ENCODE peak calls at places on chromosome 21, in ten cellular contexts. One of them, this sample, is unnamed. For H3K4me1, the result is how much of the 10 kb centered on the place peaks cover.

GRCh38 chr21:28615276-28615675 is 377.4 kb downstream of the LTN1 start:
- DNase-seq in colonic mucosa: no peak
- DNase-seq in astrocyte: peak
- DNase-seq in mesendoderm: peak
- DNase-seq in NT2/D1: no peak
- DNase-seq in H1: no peak
- DNase-seq in PC-3: peak
- DNase-seq in mammary epithelial cell: no peak
- DNase-seq in fibroblast of lung: peak
- DNase-seq in IMR-90: peak
- DNase-seq in this sample: peak

GRCh38 chr21:46146856-46147255 is 8.5 kb downstream of the FTCD start:
- DNase-seq in NT2/D1: no peak
- DNase-seq in mesendoderm: peak
- DNase-seq in astrocyte: no peak
- DNase-seq in mammary epithelial cell: no peak
- DNase-seq in H1: no peak
- DNase-seq in fibroblast of lung: no peak
- DNase-seq in IMR-90: no peak
- DNase-seq in colonic mucosa: no peak
- DNase-seq in PC-3: no peak
- DNase-seq in this sample: no peak

GRCh38 chr21:42526379-42526727 is 12.7 kb downstream of the SLC37A1 start:
- DNase-seq in NT2/D1: no peak
- DNase-seq in mesendoderm: no peak
- DNase-seq in astrocyte: no peak
- DNase-seq in PC-3: no peak
- DNase-seq in colonic mucosa: peak
- DNase-seq in IMR-90: no peak
- DNase-seq in fibroblast of lung: no peak
- DNase-seq in mammary epithelial cell: no peak
- DNase-seq in H1: no peak
- DNase-seq in this sample: no peak

GRCh38 chr21:40373760-40374159 is 473.2 kb downstream of the DSCAM start:
- DNase-seq in NT2/D1: no peak
- DNase-seq in fibroblast of lung: peak
- DNase-seq in H1: no peak
- DNase-seq in mammary epithelial cell: peak
- DNase-seq in astrocyte: peak
- DNase-seq in PC-3: no peak
- DNase-seq in IMR-90: no peak
- DNase-seq in colonic mucosa: no peak
- DNase-seq in mesendoderm: no peak
- DNase-seq in this sample: peak

GRCh38 chr21:17334478-17334877 is 178.4 kb upstream of the CXADR start:
- DNase-seq in colonic mucosa: no peak
- DNase-seq in fibroblast of lung: no peak
- DNase-seq in astrocyte: no peak
- DNase-seq in PC-3: no peak
- DNase-seq in IMR-90: no peak
- DNase-seq in mammary epithelial cell: no peak
- DNase-seq in H1: no peak
- DNase-seq in mesendoderm: no peak
- DNase-seq in NT2/D1: no peak
- DNase-seq in this sample: no peak

GRCh38 chr21:28884481-28884880 is 108.2 kb downstream of the LTN1 start:
- DNase-seq in H1: no peak
- DNase-seq in PC-3: peak
- DNase-seq in IMR-90: peak
- DNase-seq in fibroblast of lung: peak
- DNase-seq in colonic mucosa: no peak
- DNase-seq in astrocyte: peak
- DNase-seq in mammary epithelial cell: peak
- DNase-seq in mesendoderm: peak
- DNase-seq in NT2/D1: no peak
- DNase-seq in this sample: no peak

GRCh38 chr21:46324390-46325072 is 575 bp downstream of the PCNT start:
- DNase-seq in H1: peak
- DNase-seq in NT2/D1: peak
- DNase-seq in PC-3: peak
- DNase-seq in colonic mucosa: peak
- DNase-seq in IMR-90: peak
- DNase-seq in fibroblast of lung: peak
- DNase-seq in mammary epithelial cell: peak
- DNase-seq in astrocyte: peak
- DNase-seq in mesendoderm: peak
- DNase-seq in this sample: peak

GRCh38 chr21:16116798-16117197 is 387.0 kb downstream of the USP25 start:
- DNase-seq in colonic mucosa: no peak
- DNase-seq in H1: no peak
- DNase-seq in PC-3: peak
- DNase-seq in mammary epithelial cell: no peak
- DNase-seq in fibroblast of lung: peak
- DNase-seq in astrocyte: peak
- DNase-seq in mesendoderm: no peak
- DNase-seq in IMR-90: peak
- DNase-seq in NT2/D1: no peak
- DNase-seq in this sample: peak

DNA sequence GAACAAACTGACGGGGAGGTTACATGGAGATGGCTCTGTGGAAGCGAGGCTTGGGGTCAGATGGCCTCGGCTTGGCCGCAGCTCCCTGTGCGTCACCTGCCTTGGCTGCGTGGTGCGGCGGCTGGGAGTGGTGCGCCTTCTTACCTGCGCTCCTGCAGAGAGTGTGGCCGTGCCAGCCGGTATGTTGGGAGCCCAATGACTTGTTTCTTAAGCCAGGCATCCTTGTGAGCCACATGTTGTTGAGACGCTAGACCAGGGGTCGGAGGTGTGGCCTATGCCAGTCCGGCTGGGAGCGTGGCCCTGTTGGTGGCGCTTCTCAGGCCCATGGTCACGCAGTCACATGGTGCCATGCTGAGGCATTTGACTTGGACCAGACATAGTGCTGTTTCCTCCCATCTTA is 10.5 kb downstream of the SLX9 start:
- DNase-seq in NT2/D1: no peak
- DNase-seq in fibroblast of lung: no peak
- DNase-seq in IMR-90: no peak
- DNase-seq in colonic mucosa: no peak
- DNase-seq in astrocyte: no peak
- DNase-seq in H1: no peak
- DNase-seq in mammary epithelial cell: no peak
- DNase-seq in PC-3: no peak
- DNase-seq in mesendoderm: no peak
- DNase-seq in this sample: no peak
- H3K4me1 ChIP-seq in NT2/D1: under half
- H3K4me1 ChIP-seq in fibroblast of lung: under half
- H3K4me1 ChIP-seq in IMR-90: under half
- H3K4me1 ChIP-seq in colonic mucosa: under half
- H3K4me1 ChIP-seq in astrocyte: under half
- H3K4me1 ChIP-seq in H1: under half
- H3K4me1 ChIP-seq in mammary epithelial cell: under half
- H3K4me1 ChIP-seq in PC-3: under half
- H3K4me1 ChIP-seq in mesendoderm: under half
- H3K4me1 ChIP-seq in this sample: under half

GRCh38 chr21:26843912-26844257 is 1.3 kb downstream of the ADAMTS1 start:
- DNase-seq in H1: no peak
- DNase-seq in fibroblast of lung: peak
- DNase-seq in IMR-90: peak
- DNase-seq in NT2/D1: peak
- DNase-seq in PC-3: peak
- DNase-seq in mammary epithelial cell: peak
- DNase-seq in mesendoderm: no peak
- DNase-seq in astrocyte: peak
- DNase-seq in colonic mucosa: no peak
- DNase-seq in this sample: peak

GRCh38 chr21:26844258-26845065 is 747 bp downstream of the ADAMTS1 start:
- DNase-seq in NT2/D1: peak
- DNase-seq in astrocyte: peak
- DNase-seq in H1: peak
- DNase-seq in mesendoderm: peak
- DNase-seq in colonic mucosa: peak
- DNase-seq in PC-3: peak
- DNase-seq in mammary epithelial cell: peak
- DNase-seq in IMR-90: peak
- DNase-seq in fibroblast of lung: peak
- DNase-seq in this sample: peak

GRCh38 chr21:26845066-26845749 is at the start of gene ADAMTS1:
- DNase-seq in colonic mucosa: peak
- DNase-seq in H1: peak
- DNase-seq in mesendoderm: peak
- DNase-seq in mammary epithelial cell: peak
- DNase-seq in astrocyte: peak
- DNase-seq in NT2/D1: peak
- DNase-seq in PC-3: peak
- DNase-seq in fibroblast of lung: peak
- DNase-seq in IMR-90: peak
- DNase-seq in this sample: peak

GRCh38 chr21:26842300-26842699 is 2.9 kb downstream of the ADAMTS1 start:
- DNase-seq in colonic mucosa: no peak
- DNase-seq in H1: no peak
- DNase-seq in mesendoderm: no peak
- DNase-seq in fibroblast of lung: peak
- DNase-seq in mammary epithelial cell: peak
- DNase-seq in IMR-90: peak
- DNase-seq in astrocyte: no peak
- DNase-seq in NT2/D1: no peak
- DNase-seq in PC-3: peak
- DNase-seq in this sample: peak

DNA sequence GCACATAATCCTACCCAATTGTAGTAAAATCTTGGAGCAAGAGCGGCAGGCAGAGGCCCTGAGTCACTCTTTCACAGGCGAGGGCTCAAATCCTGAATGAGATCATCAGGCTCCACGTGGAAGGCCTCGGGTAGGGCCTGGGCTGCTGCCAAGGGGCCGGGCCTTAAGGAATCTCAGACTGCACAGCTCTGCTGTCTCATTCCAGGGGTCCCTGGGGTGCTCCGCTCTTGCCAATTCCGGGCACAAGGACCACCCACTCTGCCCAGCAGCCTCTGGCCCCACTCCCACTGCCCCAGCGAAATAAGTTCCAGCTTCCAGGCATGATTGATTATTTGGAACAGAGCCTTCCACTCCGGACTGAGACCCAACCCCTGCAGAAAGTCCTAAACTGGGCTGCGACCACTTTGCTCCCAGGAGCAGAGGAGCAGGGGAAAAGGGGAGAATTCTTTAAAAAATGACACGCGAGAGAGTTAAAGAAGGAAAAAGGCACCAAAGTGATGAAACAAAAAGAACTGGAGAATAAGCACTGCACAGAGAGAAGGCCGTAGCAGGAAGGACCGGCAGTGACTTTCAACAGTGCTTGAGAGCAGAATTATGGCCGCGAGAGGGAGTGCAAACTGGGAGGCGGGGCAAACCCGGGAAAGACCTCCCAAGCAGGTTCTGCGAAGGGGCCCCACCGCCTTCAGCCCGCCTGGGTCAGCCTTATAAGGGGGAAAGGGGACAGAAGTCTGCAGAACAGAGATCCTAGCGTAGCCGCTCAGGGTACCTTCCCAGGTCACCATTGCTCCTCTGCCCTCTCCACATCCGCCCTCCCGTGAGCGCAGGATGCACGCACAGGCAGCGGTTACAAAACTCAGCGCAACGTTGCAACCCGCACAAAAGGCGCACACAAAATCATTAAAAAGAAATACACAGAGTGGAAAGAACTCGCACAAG is 2.0 kb downstream of the ADAMTS1 start:
- DNase-seq in astrocyte: peak
- DNase-seq in fibroblast of lung: peak
- DNase-seq in IMR-90: peak
- DNase-seq in H1: peak
- DNase-seq in mammary epithelial cell: peak
- DNase-seq in PC-3: peak
- DNase-seq in colonic mucosa: peak
- DNase-seq in NT2/D1: no peak
- DNase-seq in mesendoderm: peak
- DNase-seq in this sample: peak
- H3K9ac ChIP-seq in astrocyte: peak
- H3K9ac ChIP-seq in fibroblast of lung: peak
- H3K9ac ChIP-seq in IMR-90: peak
- H3K9ac ChIP-seq in H1: peak
- H3K9ac ChIP-seq in mammary epithelial cell: peak
- H3K9ac ChIP-seq in PC-3: peak
- H3K9ac ChIP-seq in colonic mucosa: peak
- H3K9ac ChIP-seq in NT2/D1: peak
- H3K9ac ChIP-seq in mesendoderm: peak
- H3K9ac ChIP-seq in this sample: peak

GRCh38 chr21:36461277-36461917 is 18.5 kb downstream of the CLDN14 start:
- DNase-seq in mesendoderm: no peak
- DNase-seq in PC-3: no peak
- DNase-seq in mammary epithelial cell: no peak
- DNase-seq in NT2/D1: no peak
- DNase-seq in IMR-90: no peak
- DNase-seq in H1: no peak
- DNase-seq in colonic mucosa: no peak
- DNase-seq in fibroblast of lung: no peak
- DNase-seq in astrocyte: no peak
- DNase-seq in this sample: no peak
- H3K4me3 ChIP-seq in mesendoderm: no peak
- H3K4me3 ChIP-seq in PC-3: no peak
- H3K4me3 ChIP-seq in mammary epithelial cell: no peak
- H3K4me3 ChIP-seq in NT2/D1: no peak
- H3K4me3 ChIP-seq in IMR-90: no peak
- H3K4me3 ChIP-seq in H1: no peak
- H3K4me3 ChIP-seq in colonic mucosa: no peak
- H3K4me3 ChIP-seq in fibroblast of lung: no peak
- H3K4me3 ChIP-seq in astrocyte: no peak
- H3K4me3 ChIP-seq in this sample: no peak

GRCh38 chr21:41501919-41502318 is 6.0 kb downstream of the TMPRSS2 start:
- DNase-seq in NT2/D1: no peak
- DNase-seq in H1: no peak
- DNase-seq in PC-3: peak
- DNase-seq in astrocyte: peak
- DNase-seq in mammary epithelial cell: no peak
- DNase-seq in colonic mucosa: no peak
- DNase-seq in fibroblast of lung: peak
- DNase-seq in mesendoderm: no peak
- DNase-seq in IMR-90: no peak
- DNase-seq in this sample: no peak

GRCh38 chr21:41497836-41498235 is 10.1 kb downstream of the TMPRSS2 start:
- DNase-seq in mesendoderm: no peak
- DNase-seq in PC-3: no peak
- DNase-seq in H1: no peak
- DNase-seq in mammary epithelial cell: no peak
- DNase-seq in astrocyte: no peak
- DNase-seq in NT2/D1: no peak
- DNase-seq in fibroblast of lung: no peak
- DNase-seq in colonic mucosa: no peak
- DNase-seq in IMR-90: no peak
- DNase-seq in this sample: no peak

GRCh38 chr21:41500931-41501381 is 7.0 kb downstream of the TMPRSS2 start:
- DNase-seq in colonic mucosa: peak
- DNase-seq in mesendoderm: no peak
- DNase-seq in H1: no peak
- DNase-seq in IMR-90: no peak
- DNase-seq in NT2/D1: no peak
- DNase-seq in mammary epithelial cell: no peak
- DNase-seq in astrocyte: no peak
- DNase-seq in PC-3: no peak
- DNase-seq in fibroblast of lung: no peak
- DNase-seq in this sample: no peak

GRCh38 chr21:41499920-41500319 is 8.0 kb downstream of the TMPRSS2 start:
- DNase-seq in fibroblast of lung: no peak
- DNase-seq in NT2/D1: no peak
- DNase-seq in mesendoderm: no peak
- DNase-seq in astrocyte: no peak
- DNase-seq in mammary epithelial cell: no peak
- DNase-seq in PC-3: no peak
- DNase-seq in H1: no peak
- DNase-seq in IMR-90: no peak
- DNase-seq in colonic mucosa: no peak
- DNase-seq in this sample: no peak

DNA sequence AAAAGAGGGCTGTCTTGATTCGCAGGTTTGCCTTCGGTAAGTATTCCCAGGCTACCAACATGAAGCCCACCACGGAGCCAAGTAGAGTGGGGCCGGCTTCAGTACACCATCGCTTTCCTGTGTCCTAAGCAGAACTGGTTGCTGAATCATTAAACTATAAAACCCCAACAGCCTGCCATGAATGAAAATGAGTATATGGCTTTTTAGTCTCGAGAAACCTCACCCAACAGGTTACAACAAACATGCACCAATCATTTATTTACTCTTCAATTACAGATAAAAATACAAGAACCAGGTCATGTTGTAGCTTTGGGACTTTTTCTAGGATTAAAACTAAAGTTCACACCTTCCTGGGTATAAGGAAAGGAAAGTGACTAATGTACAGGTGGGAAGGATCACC is 7.6 kb downstream of the TMPRSS2 start:
- DNase-seq in mesendoderm: no peak
- DNase-seq in mammary epithelial cell: no peak
- DNase-seq in colonic mucosa: no peak
- DNase-seq in NT2/D1: no peak
- DNase-seq in H1: no peak
- DNase-seq in IMR-90: no peak
- DNase-seq in fibroblast of lung: no peak
- DNase-seq in PC-3: peak
- DNase-seq in astrocyte: no peak
- DNase-seq in this sample: no peak
- H3K4me1 ChIP-seq in mesendoderm: under half
- H3K4me1 ChIP-seq in mammary epithelial cell: under half
- H3K4me1 ChIP-seq in colonic mucosa: under half
- H3K4me1 ChIP-seq in NT2/D1: under half
- H3K4me1 ChIP-seq in H1: under half
- H3K4me1 ChIP-seq in IMR-90: under half
- H3K4me1 ChIP-seq in fibroblast of lung: under half
- H3K4me1 ChIP-seq in PC-3: under half
- H3K4me1 ChIP-seq in astrocyte: under half
- H3K4me1 ChIP-seq in this sample: under half

This sample was measured in adipocyte.